ENCODE peak calls at places on chromosomes 5 and 9, in six cellular contexts. W, R, B, D, A and O are unnamed samples.

GRCh38 chr9:108691614-108692013 is 164.2 kb downstream of the ACTL7B start:
- DNase-seq in R (no peak), B (no peak), W (no peak), A (no peak), D (no peak), O (no peak)

GRCh38 chr9:120740135-120740534 is 25.9 kb upstream of the MEGF9 start:
- DNase-seq in W (no peak), A (no peak), R (no peak), B (no peak), D (no peak), O (no peak)

GRCh38 chr9:87498816-87499454 is 1.3 kb downstream of the DAPK1 start:
- DNase-seq in R (peak), B (peak), D (no peak), A (no peak), W (no peak), O (no peak)

GRCh38 chr5:104347119-104347708 is 784.6 kb upstream of the NUDT12 start:
- DNase-seq in R (no peak), D (no peak), W (no peak), A (no peak), B (no peak), O (peak)

GRCh38 chr5:92890841-92891244 is 690.2 kb downstream of the NR2F1-AS1 start:
- DNase-seq in W (no peak), B (no peak), R (no peak), A (no peak), D (peak), O (no peak)

GRCh38 chr9:105296889-105297288 is 52.4 kb downstream of the SLC44A1 start:
- DNase-seq in W (no peak), D (peak), R (no peak), A (no peak), B (no peak), O (no peak)

GRCh38 chr5:95892784-95893354 is 68.8 kb downstream of the ELL2 start:
- DNase-seq in R (no peak), B (peak), W (no peak), D (no peak), A (no peak), O (peak)

GRCh38 chr9:129289883-129290282 is 111.8 kb upstream of the IER5L start:
- DNase-seq in W (no peak), R (no peak), B (no peak), D (no peak), A (no peak), O (no peak)

GRCh38 chr5:150320048-150320555 is 17.4 kb upstream of the ARSI start:
- DNase-seq in D (no peak), W (no peak), A (peak), B (no peak), R (no peak), O (peak)